ENCODE peak calls at places on chromosomes 12 and 14, in six cellular contexts. M, D, O, W, L and V are unnamed samples.
A peak's percentile ranks its signal among the peaks of the same experiment; 100 is the strongest.

GRCh38 chr14:60311417-60311816 is 62.4 kb downstream of the PPM1A start:
- DNase-seq in M (peak; percentile 47), D (no peak), O (peak; percentile 26), W (no peak), L (no peak), V (no peak)

GRCh38 chr14:21040370-21040925 is 1.7 kb upstream of the RNASE7 start:
- DNase-seq in M (no peak), D (no peak), O (no peak), W (no peak), L (no peak), V (no peak)

GRCh38 chr14:87332001-87332400 is 661.0 kb downstream of the GALC start:
- DNase-seq in M (peak; percentile 67), D (no peak), O (no peak), W (no peak), L (no peak), V (peak; percentile 81)

GRCh38 chr12:3802721-3803120 is 49.8 kb upstream of the CRACR2A start:
- DNase-seq in M (no peak), D (no peak), O (no peak), W (no peak), L (no peak), V (no peak)

GRCh38 chr14:77027538-77028383 is 747 bp downstream of the IRF2BPL start:
- DNase-seq in M (peak; percentile 81), D (peak; percentile 81), O (no peak), W (peak; percentile 68), L (no peak), V (no peak)

GRCh38 chr14:58733451-58734208 is 95.9 kb downstream of the DACT1 start:
- DNase-seq in M (no peak), D (no peak), O (no peak), W (no peak), L (no peak), V (no peak)

GRCh38 chr12:120504587-120504986 is 8.7 kb downstream of the DYNLL1 start:
- DNase-seq in M (no peak), D (no peak), O (no peak), W (no peak), L (no peak), V (no peak)

GRCh38 chr14:104446611-104447010 is 133.0 kb upstream of the C14orf180 start:
- DNase-seq in M (no peak), D (no peak), O (no peak), W (no peak), L (no peak), V (no peak)

GRCh38 chr12:15719230-15719629 is 70.0 kb downstream of the EPS8 start:
- DNase-seq in M (no peak), D (no peak), O (no peak), W (no peak), L (no peak), V (peak; percentile 22)

GRCh38 chr14:101839236-101839635 is 77.7 kb downstream of the PPP2R5C start:
- DNase-seq in M (no peak), D (no peak), O (no peak), W (peak; percentile 50), L (no peak), V (no peak)

GRCh38 chr14:98949506-98950135 is 322.4 kb downstream of the BCL11B start:
- DNase-seq in M (no peak), D (no peak), O (no peak), W (no peak), L (no peak), V (no peak)

GRCh38 chr12:38691164-38691563 is 214.2 kb downstream of the CPNE8 start:
- DNase-seq in M (no peak), D (no peak), O (no peak), W (no peak), L (no peak), V (peak; percentile 7)

GRCh38 chr12:111926631-111927030 is 84.6 kb downstream of the MAPKAPK5 start:
- DNase-seq in M (no peak), D (no peak), O (no peak), W (no peak), L (no peak), V (no peak)

GRCh38 chr12:13164859-13165577 is 31.5 kb upstream of the EMP1 start:
- DNase-seq in M (no peak), D (no peak), O (no peak), W (no peak), L (no peak), V (peak; percentile 41)

GRCh38 chr12:97921957-97922722 is 459.5 kb downstream of the RMST start:
- DNase-seq in M (peak; percentile 96), D (no peak), O (peak; percentile 15), W (no peak), L (no peak), V (peak; percentile 79)

GRCh38 chr12:6393109-6393508 is 9.1 kb downstream of the LTBR start:
- DNase-seq in M (no peak), D (no peak), O (no peak), W (no peak), L (no peak), V (no peak)

GRCh38 chr12:92035477-92035876 is 110.2 kb downstream of the BTG1 start:
- DNase-seq in M (no peak), D (no peak), O (no peak), W (no peak), L (no peak), V (no peak)

GRCh38 chr12:121568971-121569808 is 11.6 kb downstream of the KDM2B start:
- DNase-seq in M (peak; percentile 49), D (no peak), O (no peak), W (no peak), L (no peak), V (no peak)
- H3K27ac ChIP-seq in M (peak overlapping the region; percentile 65), D (no peak overlapping the region), O (no peak overlapping the region), W (no peak overlapping the region), L (no peak overlapping the region), V (no peak overlapping the region)

DNA sequence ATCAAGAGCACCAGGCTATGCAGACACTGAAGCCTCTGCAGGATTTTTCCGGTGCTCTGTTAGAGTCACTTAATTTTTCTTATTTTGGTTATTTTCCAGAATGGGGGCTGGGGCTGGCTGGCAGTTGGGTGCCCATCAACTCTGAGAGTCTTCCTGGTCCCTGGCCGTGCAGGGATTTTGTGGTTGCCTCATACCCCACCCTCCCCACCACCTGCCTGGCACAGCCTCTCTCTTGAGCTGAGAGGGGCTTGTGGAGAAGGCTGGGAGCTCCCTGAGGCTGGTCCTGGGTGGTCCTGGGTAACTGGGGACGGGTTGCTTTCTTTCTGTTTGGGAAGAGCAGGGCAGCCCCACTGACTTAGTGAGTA is 23.3 kb downstream of the LRTM2 start:
- DNase-seq in M (no peak), D (no peak), O (no peak), W (no peak), L (no peak), V (no peak)
- H3K4me1 ChIP-seq in M (no peaks in the 10 kb centered on the region), D (no peaks in the 10 kb centered on the region), O (no peaks in the 10 kb centered on the region), W (no peaks in the 10 kb centered on the region), L (peaks cover 36% of the 10 kb centered on the region), V (no peaks in the 10 kb centered on the region)

GRCh38 chr12:103852498-103852992 is 11.5 kb upstream of the NT5DC3 start:
- DNase-seq in M (no peak), D (peak; percentile 58), O (no peak), W (no peak), L (peak; percentile 75), V (peak; percentile 60)
- H3K27ac ChIP-seq in M (no peak overlapping the region), D (peak overlapping the region; percentile 43), O (peak overlapping the region; percentile 81), W (no peak overlapping the region), L (no peak overlapping the region), V (no peak overlapping the region)

GRCh38 chr12:104536841-104537240 is 80.1 kb downstream of the CHST11 start:
- DNase-seq in M (no peak), D (no peak), O (no peak), W (no peak), L (no peak), V (peak; percentile 83)
- H3K4me1 ChIP-seq in M (no peaks in the 10 kb centered on the region), D (peaks cover 11% of the 10 kb centered on the region), O (no peaks in the 10 kb centered on the region), W (peaks cover 5% of the 10 kb centered on the region), L (no peaks in the 10 kb centered on the region), V (peaks cover 5% of the 10 kb centered on the region)

DNA sequence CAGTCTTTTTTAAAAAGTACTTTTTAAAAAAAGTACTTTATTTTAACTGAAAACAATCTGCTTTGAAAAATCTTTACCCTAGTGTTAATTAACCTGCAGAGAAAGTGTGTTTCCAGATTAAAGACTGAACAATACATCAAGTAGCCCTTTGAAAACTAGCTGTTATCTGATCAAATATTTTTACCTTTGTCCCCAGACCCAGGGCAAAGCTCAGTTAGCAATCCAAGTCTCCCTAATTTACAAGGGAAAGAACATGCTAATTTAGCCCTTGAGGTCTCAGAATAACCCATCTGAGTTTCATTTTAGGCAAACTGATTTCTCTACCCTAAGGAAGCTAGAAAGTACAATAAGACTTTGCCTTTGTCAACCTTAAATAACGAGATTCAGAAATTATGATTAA is 91.2 kb downstream of the PPM1H start:
- DNase-seq in M (no peak), D (no peak), O (no peak), W (no peak), L (peak; percentile 23), V (no peak)
- H3K27ac ChIP-seq in M (no peak overlapping the region), D (no peak overlapping the region), O (no peak overlapping the region), W (no peak overlapping the region), L (peak overlapping the region; percentile 51), V (no peak overlapping the region)

DNA sequence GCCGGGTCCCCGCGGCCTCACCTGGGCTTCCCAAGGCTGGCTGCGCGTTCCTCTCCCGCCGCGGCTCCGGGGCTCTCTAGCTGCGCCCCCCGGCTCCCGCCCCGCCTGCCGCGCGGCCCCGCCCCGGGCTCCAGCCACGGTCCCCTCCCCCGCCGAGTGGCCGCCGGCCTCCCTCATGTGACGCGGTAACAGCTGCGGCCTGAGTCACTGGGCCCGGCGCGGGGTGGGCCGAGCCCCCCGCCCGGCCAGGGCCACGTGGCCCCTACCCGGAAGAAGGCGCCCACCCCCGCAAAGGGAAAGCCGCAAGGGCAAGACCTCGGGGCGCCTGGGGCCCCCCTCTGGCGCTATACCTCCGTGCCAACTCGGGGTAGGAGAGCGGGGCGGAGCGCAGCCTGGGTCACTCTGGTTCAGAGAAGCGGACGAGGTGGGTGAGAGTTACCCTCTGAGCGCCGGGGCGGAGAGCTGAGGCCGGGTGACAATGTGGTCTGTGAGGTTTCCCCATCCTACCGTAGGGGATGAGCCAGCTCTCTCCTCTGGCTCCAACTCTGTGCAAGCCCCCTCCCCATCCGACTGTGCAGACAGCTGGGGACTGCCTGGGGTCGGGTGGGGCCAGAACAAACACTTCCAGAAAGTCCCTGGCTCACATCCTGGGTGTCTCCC is at the start of gene CD63:
- DNase-seq in M (peak; percentile 96), D (peak; percentile 84), O (peak; percentile 86), W (no peak), L (peak; percentile 56), V (no peak)
- H3K4me1 ChIP-seq in M (peaks cover 25% of the 10 kb centered on the region), D (peaks cover 35% of the 10 kb centered on the region), O (peaks cover 59% of the 10 kb centered on the region), W (peaks cover 20% of the 10 kb centered on the region), L (peaks cover 39% of the 10 kb centered on the region), V (peaks cover 6% of the 10 kb centered on the region)

DNA sequence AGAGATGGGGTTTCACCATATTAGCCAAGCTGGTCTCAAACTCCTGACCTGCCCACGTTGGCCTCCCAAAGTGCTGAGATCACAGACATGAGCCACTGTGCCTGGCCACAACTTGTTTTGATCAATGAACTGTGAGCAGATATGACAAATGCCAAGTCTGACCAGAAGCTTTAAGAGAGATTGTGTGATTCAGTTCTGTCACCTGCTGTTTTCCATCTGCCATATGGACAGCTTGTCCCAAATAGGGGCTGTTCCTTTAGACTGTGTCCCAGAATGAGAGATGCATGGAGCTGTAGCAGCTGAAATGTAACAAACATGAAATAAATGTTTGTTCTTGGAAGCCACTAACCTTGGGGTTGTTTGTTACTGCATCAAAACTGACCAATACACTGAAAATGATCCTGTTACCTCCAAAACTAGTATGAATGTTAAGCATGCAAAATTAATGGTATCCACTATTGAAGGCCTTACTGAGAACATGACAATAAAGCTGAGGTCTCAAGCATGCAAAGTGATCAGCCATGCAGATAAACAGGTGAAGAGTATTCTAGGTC is 65.9 kb upstream of the MED13L start:
- DNase-seq in M (no peak), D (no peak), O (no peak), W (no peak), L (no peak), V (no peak)
- H3K27ac ChIP-seq in M (no peak overlapping the region), D (no peak overlapping the region), O (no peak overlapping the region), W (no peak overlapping the region), L (no peak overlapping the region), V (no peak overlapping the region)